ENCODE peak calls at places on chromosomes 6 and 20, in four cellular contexts. C is IMR-90, Y is vagina, O is BE2C. M is an unnamed sample.
A peak's percentile ranks its signal among the peaks of the same experiment; 100 is the strongest.

GRCh38 chr20:48783533-48784272 is 44.1 kb downstream of the PREX1 start:
- DNase-seq in C (peak; percentile 22), Y (no peak), O (no peak), M (peak; percentile 35)

GRCh38 chr6:11232968-11233626 is 629 bp upstream of the NEDD9 start:
- DNase-seq in O (no peak), C (peak; percentile 22), Y (no peak), M (no peak)

GRCh38 chr20:58542411-58543095 is 27.4 kb upstream of the APCDD1L start:
- DNase-seq in C (peak; percentile 36), O (no peak), Y (peak; percentile 58), M (peak; percentile 40)

GRCh38 chr6:109478222-109478805 is 4.7 kb downstream of the ZBTB24 start:
- DNase-seq in C (no peak), Y (peak; percentile 18), O (no peak), M (no peak)

GRCh38 chr6:6942826-6943225 is 164.9 kb upstream of the RREB1 start:
- DNase-seq in Y (no peak), O (no peak), C (peak; percentile 8), M (peak; percentile 83)

GRCh38 chr6:34514593-34515472 is 41.3 kb downstream of the SPDEF start:
- DNase-seq in C (peak; percentile 57), O (peak; percentile 64), Y (no peak), M (no peak)

GRCh38 chr6:24274441-24275083 is 83.3 kb downstream of the DCDC2 start:
- DNase-seq in Y (no peak), C (peak; percentile 23), O (no peak), M (no peak)

GRCh38 chr6:124722479-124722878 is 239.8 kb upstream of the RNF217 start:
- DNase-seq in Y (no peak), O (no peak), C (no peak), M (no peak)

GRCh38 chr6:26025894-26026832 is 61.1 kb upstream of the HFE start:
- DNase-seq in Y (peak; percentile 96), O (peak; percentile 97), C (peak; percentile 99), M (peak; percentile 91)

GRCh38 chr6:46381057-46381456 is 110.2 kb downstream of the RCAN2 start:
- DNase-seq in Y (no peak), O (no peak), C (no peak), M (no peak)
- H3K4me3 ChIP-seq in Y (no peak overlapping the region), O (no peak overlapping the region), C (no peak overlapping the region), M (no peak overlapping the region)

GRCh38 chr6:37698264-37699137 is 818 bp upstream of the MDGA1 start:
- DNase-seq in O (peak; percentile 78), Y (no peak), C (peak; percentile 31), M (peak; percentile 56)
- H3K27me3 ChIP-seq in O (no peaks in the 10 kb centered on the region), Y (no peaks in the 10 kb centered on the region), C (peaks cover 8% of the 10 kb centered on the region), M (no peaks in the 10 kb centered on the region)

GRCh38 chr6:37516076-37516919 is 16.6 kb upstream of the CCDC167 start:
- DNase-seq in O (peak; percentile 86), Y (no peak), C (no peak), M (no peak)

GRCh38 chr6:37519461-37519860 is 19.8 kb upstream of the CCDC167 start:
- DNase-seq in Y (no peak), O (no peak), C (no peak), M (no peak)

GRCh38 chr6:37516920-37517405 is 17.3 kb upstream of the CCDC167 start:
- DNase-seq in O (peak; percentile 40), C (no peak), Y (no peak), M (no peak)

GRCh38 chr6:37517411-37517812 is 17.7 kb upstream of the CCDC167 start:
- DNase-seq in Y (no peak), O (no peak), C (no peak), M (no peak)

DNA sequence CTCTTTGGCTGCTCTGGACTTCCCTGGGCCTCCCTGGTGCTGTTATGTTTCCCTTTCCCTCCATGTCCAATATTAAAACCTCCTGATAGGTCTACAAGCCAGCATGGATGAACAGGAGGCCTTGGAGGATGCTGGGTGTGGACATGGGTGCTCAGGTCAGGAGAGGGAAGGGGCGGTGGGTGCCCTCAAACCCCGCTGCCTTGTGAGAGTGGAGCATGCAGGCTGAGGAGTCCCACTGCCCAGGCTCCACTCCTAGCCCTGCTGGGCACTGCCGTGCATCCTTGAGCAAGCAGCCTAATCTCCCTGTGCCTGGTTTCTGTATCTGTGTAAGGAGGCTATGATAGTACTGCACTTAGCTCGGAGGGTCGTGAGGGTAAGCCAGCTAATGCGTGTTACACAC is 18.4 kb upstream of the CCDC167 start:
- DNase-seq in Y (no peak), C (no peak), O (no peak), M (no peak)
- H3K4me3 ChIP-seq in Y (no peak overlapping the region), C (no peak overlapping the region), O (no peak overlapping the region), M (no peak overlapping the region)

GRCh38 chr20:664151-664550 is 11.2 kb upstream of the SRXN1 start:
- DNase-seq in Y (no peak), C (no peak), O (no peak), M (no peak)
- H3K27me3 ChIP-seq in Y (peaks cover 9% of the 10 kb centered on the region), C (peaks cover 69% of the 10 kb centered on the region), O (no peaks in the 10 kb centered on the region), M (peaks cover 8% of the 10 kb centered on the region)

GRCh38 chr20:19975436-19975799 is 41.7 kb upstream of the NAA20 start:
- DNase-seq in O (peak; percentile 41), C (peak; percentile 54), Y (no peak), M (peak; percentile 42)
- H3K4me3 ChIP-seq in O (peak overlapping the region; percentile 70), C (peak overlapping the region; percentile 71), Y (peak overlapping the region; percentile 68), M (peak overlapping the region; percentile 72)

GRCh38 chr6:151806757-151807512 is 547 bp upstream of the ESR1 start:
- DNase-seq in Y (no peak), C (no peak), O (no peak), M (no peak)

GRCh38 chr6:151805286-151805840 is 2.1 kb upstream of the ESR1 start:
- DNase-seq in Y (no peak), C (no peak), O (no peak), M (no peak)

GRCh38 chr6:151807513-151808330 is at the start of gene ESR1:
- DNase-seq in C (no peak), O (no peak), Y (no peak), M (peak; percentile 31)

GRCh38 chr6:151804585-151805285 is 2.7 kb upstream of the ESR1 start:
- DNase-seq in O (no peak), Y (no peak), C (no peak), M (no peak)

GRCh38 chr6:151808331-151809241 is 1.1 kb downstream of the ESR1 start:
- DNase-seq in C (no peak), O (no peak), Y (no peak), M (no peak)
- H3K27me3 ChIP-seq in C (peaks cover 31% of the 10 kb centered on the region), O (peaks cover 75% of the 10 kb centered on the region), Y (no peaks in the 10 kb centered on the region), M (peaks cover 26% of the 10 kb centered on the region)

GRCh38 chr20:37529214-37529967 is 1.7 kb upstream of the BLCAP start:
- DNase-seq in Y (peak; percentile 70), O (no peak), C (no peak), M (no peak)
- H3K4me3 ChIP-seq in Y (no peak overlapping the region), O (no peak overlapping the region), C (no peak overlapping the region), M (peak overlapping the region; percentile 98)

GRCh38 chr6:50823130-50823920 is 4.7 kb downstream of the TFAP2B start:
- DNase-seq in C (no peak), O (peak; percentile 24), Y (no peak), M (no peak)
- H3K27me3 ChIP-seq in C (peaks cover 63% of the 10 kb centered on the region), O (no peaks in the 10 kb centered on the region), Y (peaks cover 13% of the 10 kb centered on the region), M (peaks cover 36% of the 10 kb centered on the region)

DNA sequence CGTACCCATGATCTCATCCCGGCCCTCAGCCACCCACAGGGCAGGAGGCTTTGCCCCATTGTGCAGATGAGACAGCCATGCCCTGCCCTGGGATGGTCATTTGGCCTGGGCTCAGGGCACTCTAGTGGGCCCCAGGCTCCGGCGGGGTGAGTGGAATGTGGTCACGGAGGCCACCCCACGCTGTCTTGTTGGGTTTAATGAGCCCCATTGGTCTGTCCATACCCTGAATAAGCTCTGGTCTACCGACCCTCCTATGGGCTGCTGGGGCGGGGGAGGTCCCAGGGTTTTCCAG is 50.6 kb downstream of the FGD2 start:
- DNase-seq in Y (no peak), C (no peak), O (no peak), M (no peak)
- H3K4me3 ChIP-seq in Y (no peak overlapping the region), C (no peak overlapping the region), O (no peak overlapping the region), M (no peak overlapping the region)

DNA sequence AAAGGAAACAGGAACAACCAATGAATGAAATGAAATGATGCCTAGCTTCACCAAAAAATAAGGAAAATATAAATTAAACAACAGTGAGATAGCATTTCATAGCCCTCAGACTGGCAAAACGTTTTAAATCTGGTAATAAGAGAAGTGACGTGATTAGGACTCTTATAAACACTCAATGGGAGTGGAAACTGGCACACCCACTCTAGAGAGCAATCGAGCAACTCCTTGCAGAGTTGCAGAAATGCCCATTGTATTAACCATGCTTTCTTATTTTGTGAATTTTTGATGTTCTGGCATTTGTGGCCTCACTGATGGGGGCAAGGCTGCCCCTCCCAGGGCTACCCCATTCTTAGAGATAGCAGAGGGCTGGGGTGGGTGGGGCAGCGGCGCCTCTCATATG is 6.5 kb upstream of the PNPLA1 start:
- DNase-seq in O (no peak), C (no peak), Y (no peak), M (no peak)
- H3K27me3 ChIP-seq in O (no peaks in the 10 kb centered on the region), C (peaks cover 40% of the 10 kb centered on the region), Y (no peaks in the 10 kb centered on the region), M (peaks cover 6% of the 10 kb centered on the region)